ENCODE peak calls at places on chromosomes 7 and 10, in ten cellular contexts. F, C, V, J, G, O, D, I, T and R are unnamed samples.

GRCh38 chr10:80292607-80293239 is 3.3 kb upstream of the MAT1A start:
- DNase-seq in F (no peak), C (no peak), V (no peak), J (no peak), G (no peak), O (no peak), D (no peak), I (no peak), T (no peak), R (no peak)

GRCh38 chr7:99000196-99000903 is 122.0 kb downstream of the TRRAP start:
- DNase-seq in F (no peak), C (no peak), V (no peak), J (no peak), G (no peak), O (no peak), D (no peak), I (no peak), T (no peak), R (no peak)

GRCh38 chr7:105594034-105594433 is 12.7 kb upstream of the EFCAB10 start:
- DNase-seq in F (no peak), C (no peak), V (no peak), J (no peak), G (peak), O (no peak), D (no peak), I (no peak), T (no peak), R (no peak)

GRCh38 chr10:112953075-112953501 is 3.0 kb downstream of the TCF7L2 start:
- DNase-seq in F (no peak), C (peak), V (no peak), J (no peak), G (no peak), O (no peak), D (peak), I (no peak), T (peak), R (no peak)

GRCh38 chr10:15515207-15515606 is 144.1 kb upstream of the FAM171A1 start:
- DNase-seq in F (no peak), C (peak), V (no peak), J (no peak), G (no peak), O (no peak), D (no peak), I (no peak), T (peak), R (no peak)

GRCh38 chr10:21212275-21212674 is 313.2 kb downstream of the SKIDA1 start:
- DNase-seq in F (no peak), C (no peak), V (no peak), J (no peak), G (no peak), O (no peak), D (no peak), I (peak), T (no peak), R (no peak)

GRCh38 chr10:6058677-6059475 is 3.3 kb downstream of the IL2RA start:
- DNase-seq in F (no peak), C (no peak), V (no peak), J (no peak), G (no peak), O (no peak), D (no peak), I (no peak), T (no peak), R (no peak)

GRCh38 chr10:69421611-69422308 is 5.0 kb upstream of the TACR2 start:
- DNase-seq in F (no peak), C (peak), V (no peak), J (no peak), G (no peak), O (peak), D (no peak), I (peak), T (no peak), R (no peak)

GRCh38 chr10:88233870-88234269 is 349.2 kb downstream of the RNLS start:
- DNase-seq in F (no peak), C (no peak), V (no peak), J (no peak), G (no peak), O (no peak), D (no peak), I (no peak), T (no peak), R (no peak)

DNA sequence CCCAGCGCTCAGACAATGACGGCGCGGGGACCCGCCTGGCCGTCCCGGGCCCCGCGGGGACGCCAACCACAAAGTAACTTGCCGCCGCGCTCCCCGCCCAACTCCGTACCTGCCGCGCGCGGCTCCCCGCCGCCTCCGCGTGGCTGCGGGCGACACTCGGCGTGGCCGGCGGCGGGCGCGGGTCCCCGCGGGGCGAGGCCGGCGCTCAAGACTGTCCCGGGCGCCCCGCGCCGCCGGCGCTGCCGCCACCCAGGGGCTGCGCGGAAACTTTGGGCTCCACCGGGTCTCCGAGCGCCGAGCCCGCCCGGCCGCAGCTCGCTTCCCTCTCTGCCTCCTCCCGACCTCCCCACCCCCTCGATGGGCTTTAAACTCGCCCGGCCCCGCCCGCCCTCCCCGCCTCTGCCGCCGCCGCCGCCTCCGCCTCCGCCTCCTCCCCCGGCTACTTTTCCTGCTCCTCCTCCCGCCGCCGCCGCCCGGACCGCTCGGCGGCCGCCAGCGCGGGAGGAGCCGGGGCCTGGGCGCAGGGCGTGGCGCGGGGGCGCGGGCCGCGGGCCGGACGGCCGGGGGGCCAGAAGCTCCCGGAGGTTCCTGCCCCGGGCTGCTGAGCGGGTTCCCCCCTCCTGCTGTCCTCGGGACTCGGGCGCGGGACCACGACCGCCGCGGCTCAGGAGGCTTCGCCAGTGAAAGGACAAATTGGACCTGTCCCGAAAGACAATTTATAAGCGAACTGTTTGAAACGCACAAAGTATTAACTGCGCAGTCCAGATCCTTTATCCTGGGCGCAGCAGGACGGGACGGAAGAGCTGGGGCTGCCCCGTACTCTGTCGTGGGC is 10.6 kb upstream of the GRB10 start:
- DNase-seq in F (no peak), C (peak), V (peak), J (no peak), G (peak), O (no peak), D (peak), I (peak), T (peak), R (no peak)
- TF ChIP-seq CTCF in F (no peak), C (no peak), V (no peak), J (no peak), G (no peak), O (no peak), D (no peak), I (no peak), T (no peak), R (no peak)

DNA sequence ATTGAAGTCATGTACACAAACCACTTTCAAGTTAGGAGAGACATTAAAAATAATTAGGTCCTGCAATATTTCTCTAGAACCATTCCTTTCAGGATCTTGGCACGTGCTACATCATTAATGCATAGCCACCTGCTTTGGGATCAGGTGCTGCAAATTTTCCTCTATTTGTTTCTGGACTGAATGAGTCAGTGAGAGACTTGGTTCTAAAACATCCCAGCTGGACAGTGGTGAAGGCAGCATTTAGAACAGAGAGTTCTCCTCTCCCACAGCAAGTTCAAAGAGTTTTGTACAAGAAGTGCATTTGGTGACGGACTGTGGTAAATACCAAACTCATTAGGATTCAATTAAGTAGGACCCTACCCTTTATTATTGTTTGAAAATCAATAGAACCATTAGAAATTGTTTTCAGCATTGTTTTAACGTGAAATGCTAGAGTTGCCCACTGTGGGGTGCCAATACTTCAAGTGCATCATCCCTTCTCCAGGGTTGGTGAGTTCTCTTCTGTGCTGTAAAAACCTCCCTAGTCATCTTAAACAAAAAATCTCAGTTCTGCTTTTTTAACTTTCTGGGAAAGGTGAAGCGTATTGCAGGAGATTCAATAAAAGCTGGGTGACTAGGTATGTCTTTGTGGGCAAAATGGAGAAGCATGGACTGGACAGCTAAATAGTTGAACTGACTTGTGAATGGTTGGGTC is 698.9 kb downstream of the SUGCT start:
- DNase-seq in F (no peak), C (peak), V (peak), J (no peak), G (peak), O (peak), D (no peak), I (no peak), T (no peak), R (no peak)
- TF ChIP-seq CTCF in F (peak), C (peak), V (no peak), J (peak), G (peak), O (no peak), D (peak), I (no peak), T (no peak), R (no peak)

DNA sequence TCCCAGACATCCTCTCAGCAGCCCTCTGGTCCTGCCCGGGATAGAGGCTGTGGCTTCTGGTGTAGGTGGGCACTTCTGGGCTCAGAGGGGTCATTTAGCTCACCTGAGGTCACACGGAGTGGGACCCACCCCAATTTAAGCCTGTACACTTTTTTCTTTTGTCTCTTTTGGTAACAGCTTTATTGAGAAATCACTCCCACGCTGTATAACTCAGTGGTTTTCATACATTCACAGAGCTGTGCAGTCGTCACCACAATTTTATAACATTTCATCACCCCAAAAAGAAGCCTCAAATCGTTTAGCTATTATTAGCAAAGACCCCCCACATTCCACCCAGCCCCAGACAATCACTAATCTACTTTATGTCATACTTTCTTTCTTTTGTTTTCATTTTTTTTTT is 62.3 kb downstream of the LHPP start:
- DNase-seq in F (no peak), C (no peak), V (no peak), J (no peak), G (no peak), O (no peak), D (peak), I (peak), T (no peak), R (no peak)
- TF ChIP-seq CTCF in F (no peak), C (no peak), V (no peak), J (no peak), G (no peak), O (no peak), D (no peak), I (no peak), T (no peak), R (no peak)

GRCh38 chr10:79148452-79149344 is 79.9 kb downstream of the ZMIZ1 start:
- DNase-seq in F (peak), C (peak), V (peak), J (peak), G (peak), O (peak), D (peak), I (no peak), T (peak), R (no peak)
- TF ChIP-seq CTCF in F (no peak), C (no peak), V (no peak), J (no peak), G (no peak), O (no peak), D (no peak), I (no peak), T (no peak), R (no peak)